ENCODE peak calls at places on chromosomes 6 and 20, in eight cellular contexts. I is endothelial cell; J is occipital lobe; P is WERI-Rb-1; N is activated CD4-positive, alpha-beta T cell treated with anti-CD3 and anti-CD28 coated beads, Interleukin-2, amount 50 U/mL, for 1 hour; V is activated naive CD4-positive, alpha-beta T cell treated with anti-CD3 and anti-CD28 coated beads for 36 hours; O is H1; M is GF-D8. Q is an unnamed sample.

GRCh38 chr6:39339557-39340555 is 17.4 kb upstream of the KCNK16 start:
- DNase-seq in P (peak; percentile 70), M (no peak), V (no peak), N (no peak), O (no peak), J (no peak), I (no peak), Q (no peak)

GRCh38 chr6:40721252-40721936 is 134.2 kb upstream of the LRFN2 start:
- DNase-seq in N (no peak), O (no peak), M (no peak), I (no peak), J (no peak), P (no peak), V (no peak), Q (no peak)

GRCh38 chr6:41021832-41022231 is 17.2 kb downstream of the UNC5CL start:
- DNase-seq in M (no peak), V (no peak), O (no peak), N (no peak), P (peak; percentile 64), I (no peak), J (peak; percentile 48), Q (no peak)

GRCh38 chr6:137240168-137240567 is 21.0 kb upstream of the IFNGR1 start:
- DNase-seq in V (no peak), O (no peak), M (peak; percentile 80), P (no peak), I (no peak), N (no peak), J (no peak), Q (no peak)

GRCh38 chr20:59400666-59401065 is 100.3 kb downstream of the EDN3 start:
- DNase-seq in N (no peak), M (no peak), J (no peak), I (no peak), O (no peak), P (no peak), V (peak; percentile 59), Q (no peak)

GRCh38 chr6:109892451-109893435 is 85.4 kb upstream of the GPR6 start:
- DNase-seq in P (peak; percentile 12), V (no peak), O (peak; percentile 56), J (no peak), M (no peak), I (no peak), N (no peak), Q (no peak)

GRCh38 chr6:30572078-30572605 is 900 bp downstream of the ABCF1 start:
- DNase-seq in P (no peak), J (no peak), I (no peak), M (no peak), N (no peak), O (no peak), V (no peak), Q (no peak)

GRCh38 chr6:6218246-6219085 is 102.0 kb downstream of the F13A1 start:
- DNase-seq in M (no peak), J (no peak), V (no peak), N (no peak), O (no peak), I (no peak), P (no peak), Q (no peak)

GRCh38 chr20:6381887-6382286 is 259.1 kb upstream of the FERMT1 start:
- DNase-seq in I (peak; percentile 8), N (no peak), P (no peak), M (no peak), O (no peak), V (no peak), J (no peak), Q (no peak)

GRCh38 chr6:111743859-111744692 is 129.2 kb downstream of the FYN start:
- DNase-seq in P (no peak), O (peak; percentile 17), J (no peak), N (no peak), M (no peak), V (no peak), I (no peak), Q (no peak)

GRCh38 chr6:10696655-10697054 is 1.9 kb downstream of the PAK1IP1 start:
- DNase-seq in V (no peak), M (no peak), J (no peak), N (no peak), P (no peak), O (no peak), I (no peak), Q (no peak)

GRCh38 chr6:34576286-34576955 is 20.3 kb upstream of the SPDEF start:
- DNase-seq in I (no peak), P (no peak), M (no peak), V (no peak), J (no peak), O (no peak), N (no peak), Q (no peak)

GRCh38 chr6:125787791-125788190 is 3.0 kb upstream of the NCOA7 start:
- DNase-seq in O (no peak), P (peak; percentile 60), V (peak; percentile 25), I (no peak), N (no peak), M (no peak), J (no peak), Q (peak; percentile 47)

GRCh38 chr6:79421707-79422484 is 115.3 kb downstream of the LCA5 start:
- DNase-seq in J (peak; percentile 17), O (no peak), V (no peak), M (no peak), P (no peak), I (no peak), N (no peak), Q (peak; percentile 6)

GRCh38 chr6:16326971-16327776 is 88.8 kb downstream of the GMPR start:
- DNase-seq in V (no peak), P (no peak), J (no peak), O (no peak), M (no peak), I (no peak), N (no peak), Q (no peak)

GRCh38 chr6:158817298-158818007 is 1.7 kb downstream of the EZR start:
- DNase-seq in O (no peak), J (no peak), I (peak; percentile 35), M (no peak), N (peak; percentile 33), V (peak; percentile 29), P (no peak), Q (no peak)

GRCh38 chr6:149440735-149441662 is 40.9 kb downstream of the SUMO4 start:
- DNase-seq in M (no peak), V (no peak), J (no peak), P (no peak), O (no peak), I (no peak), N (no peak), Q (peak; percentile 66)

GRCh38 chr20:57065646-57066045 is 200.8 kb downstream of the BMP7 start:
- DNase-seq in N (no peak), M (no peak), I (no peak), V (no peak), J (no peak), O (no peak), P (no peak), Q (no peak)

GRCh38 chr6:28643017-28643740 is 117.5 kb downstream of the GPX5 start:
- DNase-seq in P (peak; percentile 56), M (peak; percentile 15), V (peak; percentile 61), O (peak; percentile 83), J (no peak), I (peak; percentile 46), N (no peak), Q (no peak)

GRCh38 chr6:44869321-44869897 is 458.7 kb upstream of the RUNX2 start:
- DNase-seq in P (no peak), O (no peak), M (no peak), N (no peak), J (no peak), V (peak; percentile 11), I (no peak), Q (no peak)

GRCh38 chr6:34114695-34115395 is 31.0 kb downstream of the GRM4 start:
- DNase-seq in V (no peak), P (no peak), N (no peak), M (no peak), J (no peak), I (no peak), O (no peak), Q (no peak)

GRCh38 chr6:31775184-31775583 is 1.9 kb downstream of the VWA7 start:
- DNase-seq in N (no peak), M (no peak), I (no peak), P (peak; percentile 84), V (no peak), O (no peak), J (no peak), Q (no peak)

GRCh38 chr6:109449789-109450673 is 5.5 kb downstream of the MICAL1 start:
- DNase-seq in N (no peak), V (peak; percentile 59), O (no peak), M (no peak), I (no peak), J (no peak), P (no peak), Q (no peak)

GRCh38 chr6:33198159-33198852 is 2.2 kb downstream of the RXRB start:
- DNase-seq in P (no peak), I (no peak), J (no peak), O (no peak), M (no peak), N (no peak), V (no peak), Q (no peak)

GRCh38 chr20:38338849-38339520 is 7.3 kb upstream of the LBP start:
- DNase-seq in O (peak; percentile 60), N (no peak), V (no peak), J (no peak), P (peak; percentile 64), I (peak; percentile 35), M (no peak), Q (no peak)

GRCh38 chr6:159852877-159853276 is 37.9 kb upstream of the MAS1 start:
- DNase-seq in V (peak; percentile 31), M (no peak), O (no peak), J (no peak), I (no peak), N (peak; percentile 10), P (peak; percentile 23), Q (no peak)

GRCh38 chr6:90385914-90386313 is 89.3 kb upstream of the BACH2 start:
- DNase-seq in J (no peak), P (no peak), I (no peak), N (no peak), M (no peak), V (no peak), O (no peak), Q (no peak)

GRCh38 chr6:108592371-108593337 is 31.9 kb downstream of the FOXO3 start:
- DNase-seq in N (peak; percentile 23), J (no peak), I (no peak), M (peak; percentile 80), V (peak; percentile 65), P (no peak), O (no peak), Q (peak; percentile 23)